ENCODE peak calls at places on chromosomes 16 and 17, in ten cellular contexts. G is GM12878; H is bronchial epithelial cell; J is CD4-positive, alpha-beta T cell; A is breast epithelium; K is esophagus squamous epithelium; T is brain microvascular endothelial cell; D is AG04449; I is WTC11; Q is endodermal cell. R is an unnamed sample.

GRCh38 chr16:86874141-86874540 is 295.8 kb downstream of the FOXL1 start:
- DNase-seq in G (no peak), A (no peak), K (no peak), I (peak), Q (peak), H (peak), D (no peak), J (no peak), T (no peak), R (no peak)

GRCh38 chr17:55286681-55287589 is 22.2 kb downstream of the HLF start:
- DNase-seq in T (peak), A (no peak), Q (no peak), D (no peak), I (no peak), H (peak), J (no peak), K (no peak), G (no peak), R (no peak)

GRCh38 chr17:60573139-60573975 is 26.6 kb upstream of the PPM1D start:
- DNase-seq in I (no peak), A (no peak), H (no peak), J (no peak), G (no peak), K (no peak), T (peak), D (peak), Q (peak), R (no peak)

GRCh38 chr17:10162034-10162433 is 36.4 kb downstream of the GAS7 start:
- DNase-seq in I (no peak), J (no peak), A (no peak), H (no peak), K (no peak), D (no peak), G (no peak), T (no peak), Q (peak), R (no peak)

GRCh38 chr17:48470388-48471034 is 40.5 kb upstream of the SKAP1 start:
- DNase-seq in I (no peak), G (no peak), H (no peak), D (no peak), J (no peak), A (no peak), T (no peak), K (no peak), Q (no peak), R (no peak)

GRCh38 chr16:73043828-73044493 is 4.0 kb downstream of the ZFHX3 start:
- DNase-seq in A (no peak), Q (no peak), H (no peak), I (no peak), J (no peak), K (no peak), T (peak), G (no peak), D (no peak), R (no peak)

GRCh38 chr17:47188799-47189731 is at the start of gene CDC27:
- DNase-seq in J (peak), G (peak), D (peak), A (peak), I (peak), H (peak), Q (peak), K (peak), T (peak), R (peak)

GRCh38 chr16:75011634-75012307 is 12.9 kb downstream of the ZNRF1 start:
- DNase-seq in Q (no peak), J (no peak), G (peak), K (no peak), D (peak), T (peak), I (no peak), A (no peak), H (peak), R (no peak)

GRCh38 chr17:21183468-21183867 is 30.5 kb downstream of the TMEM11 start:
- DNase-seq in T (no peak), K (no peak), H (no peak), G (no peak), D (no peak), A (no peak), I (no peak), J (no peak), Q (no peak), R (no peak)

DNA sequence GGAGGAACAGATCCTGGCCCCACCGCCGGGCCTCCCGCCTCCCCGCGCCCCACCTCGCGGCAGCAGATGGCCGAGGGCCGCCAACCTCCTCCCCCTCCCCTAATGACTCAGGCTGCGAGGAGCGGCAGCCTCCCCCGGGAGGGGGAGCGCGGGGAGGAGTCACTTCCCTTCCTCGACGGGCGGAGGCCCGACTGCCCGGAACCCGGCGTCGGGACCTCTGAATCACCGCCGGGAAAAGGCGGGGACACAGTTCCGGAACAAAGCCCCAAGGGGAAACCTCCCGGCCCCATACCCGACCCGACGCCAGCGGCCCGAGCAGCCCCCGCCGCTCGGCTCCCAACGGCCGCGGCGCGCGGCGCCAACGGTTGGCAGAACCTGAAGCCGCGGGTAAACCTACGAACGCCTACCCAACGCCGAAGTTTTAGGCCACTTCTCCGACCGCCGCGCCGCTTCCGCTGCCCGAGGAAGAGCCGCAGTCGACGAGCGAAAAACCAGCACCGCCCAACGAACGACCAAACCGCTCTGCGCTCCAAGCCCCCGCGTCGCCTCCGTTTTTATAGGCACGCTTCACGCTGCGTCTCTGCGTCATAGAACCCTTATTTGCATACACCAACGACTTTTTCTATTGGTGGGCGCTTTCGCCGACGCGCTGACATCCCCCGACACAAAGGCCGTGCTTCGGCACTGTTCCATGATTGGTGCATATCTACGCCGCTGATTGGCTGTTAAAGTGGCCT is 5.2 kb upstream of the UNK start:
- DNase-seq in D (peak), G (peak), J (peak), A (peak), T (peak), K (peak), Q (peak), I (peak), H (peak), R (peak)
- TF ChIP-seq CTCF in D (no peak), G (no peak), J (no peak), A (no peak), T (no peak), K (peak), Q (no peak), I (peak), H (no peak), R (no peak)

GRCh38 chr16:11403920-11404319 is 58.7 kb downstream of the RMI2 start:
- DNase-seq in Q (peak), H (no peak), I (no peak), G (no peak), J (no peak), K (no peak), T (no peak), A (no peak), D (no peak), R (no peak)

GRCh38 chr16:11403534-11403795 is 58.2 kb downstream of the RMI2 start:
- DNase-seq in K (no peak), H (no peak), Q (peak), D (no peak), A (no peak), I (no peak), G (no peak), T (no peak), J (no peak), R (no peak)

GRCh38 chr16:11405331-11406176 is 60.3 kb downstream of the RMI2 start:
- DNase-seq in D (no peak), A (no peak), Q (peak), T (peak), H (no peak), I (peak), K (no peak), J (no peak), G (no peak), R (no peak)

GRCh38 chr16:11406177-11406560 is 60.9 kb downstream of the RMI2 start:
- DNase-seq in G (no peak), Q (no peak), K (no peak), T (no peak), J (no peak), D (no peak), I (no peak), H (no peak), A (no peak), R (no peak)

DNA sequence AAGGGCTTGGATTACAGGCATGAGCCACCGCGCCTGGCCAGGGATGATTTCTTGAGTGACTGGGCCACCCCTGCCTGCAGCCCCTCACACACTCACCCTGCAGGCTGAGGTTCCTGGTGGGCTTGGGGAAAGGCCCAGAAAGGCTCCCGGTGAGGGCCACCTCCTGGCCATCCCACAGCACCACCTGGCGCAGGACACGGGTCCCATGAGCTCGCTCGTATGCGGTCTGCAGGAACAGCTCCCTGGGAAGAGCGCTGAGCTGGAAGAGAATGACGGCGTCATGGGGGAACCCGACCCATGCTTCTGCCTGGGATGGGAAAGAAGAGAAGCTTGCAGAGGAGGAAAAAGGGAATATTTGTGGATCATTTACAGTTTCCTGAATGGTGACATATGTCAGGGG is 59.3 kb downstream of the RMI2 start:
- DNase-seq in G (no peak), T (no peak), K (no peak), D (no peak), A (no peak), I (no peak), Q (no peak), J (no peak), H (no peak), R (no peak)
- TF ChIP-seq CTCF in G (no peak), T (no peak), K (no peak), D (no peak), A (no peak), I (no peak), Q (no peak), J (no peak), H (no peak), R (no peak)

DNA sequence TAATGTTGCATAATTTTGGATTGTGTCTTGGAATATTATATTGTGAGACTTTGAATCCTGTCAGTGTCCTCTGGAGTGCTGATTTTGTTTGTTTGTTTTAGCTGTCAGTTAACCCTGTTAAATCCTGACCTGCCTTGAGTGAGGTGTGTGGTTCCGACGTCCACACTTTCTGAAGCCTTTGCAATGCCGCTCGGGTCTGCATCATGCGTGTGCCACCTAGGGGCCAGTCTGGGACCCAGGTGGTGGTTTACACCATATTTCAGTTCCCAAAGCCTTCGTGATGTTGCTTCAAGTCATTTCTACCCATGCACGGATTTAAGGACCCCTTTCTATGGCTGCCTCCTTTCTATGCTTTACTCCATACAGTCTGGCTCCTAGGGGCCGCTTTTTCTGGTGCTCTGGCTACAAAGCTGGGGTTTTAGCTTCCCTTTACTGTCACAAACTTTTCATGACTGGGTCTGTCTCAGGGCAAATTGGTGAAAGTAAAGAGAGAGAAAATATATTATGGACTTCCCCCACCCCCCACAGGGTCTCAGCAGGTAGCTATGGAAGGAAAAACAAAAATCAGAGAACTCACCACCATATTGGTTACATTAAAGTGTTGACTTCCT is 11.4 kb upstream of the OR4D1 start:
- DNase-seq in J (no peak), A (no peak), Q (peak), G (no peak), K (no peak), H (peak), T (no peak), D (no peak), I (peak), R (no peak)
- TF ChIP-seq CTCF in J (no peak), A (no peak), Q (peak), G (peak), K (no peak), H (peak), T (peak), D (peak), I (no peak), R (no peak)

DNA sequence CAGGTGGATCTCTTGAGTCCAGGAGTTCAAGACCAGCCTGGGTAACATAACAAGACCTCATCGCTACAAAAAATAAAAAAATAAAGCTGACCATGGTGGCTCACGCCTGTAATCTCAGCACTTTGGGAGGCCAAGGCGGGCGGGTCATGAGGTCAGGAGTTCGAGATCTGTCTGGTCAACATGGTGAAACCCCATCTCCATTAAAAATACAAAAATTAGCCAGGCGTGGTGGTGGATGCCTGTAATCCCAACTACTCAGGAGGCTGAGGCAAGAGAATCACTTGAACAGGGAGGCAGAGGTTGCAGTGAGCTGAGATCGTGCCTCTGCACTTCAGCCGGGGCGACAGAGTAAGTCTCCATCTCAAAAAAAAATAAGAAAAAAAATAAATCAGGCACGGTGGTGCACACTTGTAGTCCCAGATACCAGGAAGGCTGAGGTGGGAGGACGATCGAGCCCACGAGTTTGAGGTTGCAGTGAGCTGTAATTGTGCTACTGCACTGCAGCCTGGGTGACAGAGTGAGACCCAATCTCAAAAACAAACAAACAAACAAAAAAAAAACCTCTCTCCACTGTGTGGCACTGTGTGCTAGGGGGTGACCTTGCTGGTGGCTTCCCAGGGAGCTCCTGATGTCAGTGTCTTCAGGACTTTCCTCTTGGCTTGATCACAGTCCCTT is 19.8 kb upstream of the MAPK3 start:
- DNase-seq in J (no peak), T (no peak), G (peak), I (no peak), K (no peak), A (no peak), Q (peak), H (no peak), D (no peak), R (no peak)
- TF ChIP-seq CTCF in J (peak), T (no peak), G (peak), I (no peak), K (no peak), A (no peak), Q (peak), H (peak), D (no peak), R (no peak)

GRCh38 chr16:56206951-56207350 is 15.7 kb downstream of the GNAO1 start:
- DNase-seq in K (no peak), J (no peak), D (no peak), T (no peak), I (no peak), A (no peak), G (no peak), H (no peak), Q (no peak), R (no peak)
- TF ChIP-seq CTCF in K (no peak), J (no peak), D (no peak), T (no peak), I (no peak), A (no peak), G (no peak), H (no peak), Q (no peak), R (no peak)